ENCODE peak calls at places on chromosomes 4 and X, in five cellular contexts. B, T, Q, W and A are unnamed samples.

GRCh38 chr4:2545321-2546013 is 9.0 kb downstream of the FAM193A start:
- DNase-seq in B (no peak), T (no peak), Q (no peak), W (no peak), A (peak)

GRCh38 chrX:40176979-40177430 is 79.2 kb upstream of the BCOR start:
- DNase-seq in B (no peak), T (no peak), Q (no peak), W (no peak), A (peak)

GRCh38 chr4:89184407-89184806 is 73.1 kb downstream of the TIGD2 start:
- DNase-seq in B (no peak), T (no peak), Q (no peak), W (no peak), A (no peak)

GRCh38 chr4:1111259-1111809 is 2.0 kb downstream of the RNF212 start:
- DNase-seq in B (no peak), T (no peak), Q (no peak), W (no peak), A (no peak)

GRCh38 chrX:131262738-131263679 is 26.1 kb downstream of the IGSF1 start:
- DNase-seq in B (no peak), T (no peak), Q (no peak), W (no peak), A (peak)

GRCh38 chr4:30875659-30876269 is 155.6 kb downstream of the PCDH7 start:
- DNase-seq in B (no peak), T (no peak), Q (no peak), W (no peak), A (no peak)

GRCh38 chrX:10756365-10756915 is 136.1 kb upstream of the MID1 start:
- DNase-seq in B (no peak), T (no peak), Q (no peak), W (no peak), A (peak)

GRCh38 chr4:141686929-141687328 is 50.5 kb downstream of the IL15 start:
- DNase-seq in B (no peak), T (no peak), Q (no peak), W (no peak), A (peak)

GRCh38 chr4:144899393-144899792 is 198.6 kb downstream of the ANAPC10 start:
- DNase-seq in B (no peak), T (no peak), Q (no peak), W (no peak), A (no peak)

GRCh38 chr4:54276633-54277426 is 47.7 kb downstream of the PDGFRA start:
- DNase-seq in B (no peak), T (no peak), Q (no peak), W (no peak), A (peak)

GRCh38 chr4:8306511-8307021 is 37.0 kb downstream of the HTRA3 start:
- DNase-seq in B (no peak), T (no peak), Q (no peak), W (no peak), A (peak)

GRCh38 chr4:38804654-38805295 is at the start of gene TLR1:
- DNase-seq in B (no peak), T (peak), Q (no peak), W (peak), A (no peak)

GRCh38 chr4:108762559-108763225 is at the start of gene ETNPPL:
- DNase-seq in B (no peak), T (no peak), Q (peak), W (peak), A (no peak)

GRCh38 chr4:1754336-1754735 is 33.0 kb downstream of the TACC3 start:
- DNase-seq in B (no peak), T (no peak), Q (no peak), W (no peak), A (no peak)

GRCh38 chr4:7186081-7186480 is 6.3 kb upstream of the SORCS2 start:
- DNase-seq in B (no peak), T (no peak), Q (no peak), W (peak), A (peak)

GRCh38 chr4:25727711-25728493 is 72.3 kb downstream of the SLC34A2 start:
- DNase-seq in B (no peak), T (no peak), Q (no peak), W (peak), A (no peak)

GRCh38 chr4:7233006-7233580 is 40.8 kb downstream of the SORCS2 start:
- DNase-seq in B (no peak), T (no peak), Q (no peak), W (no peak), A (no peak)

GRCh38 chr4:115222061-115222460 is 108.6 kb upstream of the NDST4 start:
- DNase-seq in B (no peak), T (no peak), Q (no peak), W (no peak), A (no peak)

GRCh38 chrX:71998836-71999509 is 88.3 kb downstream of the NHSL2 start:
- DNase-seq in B (no peak), T (peak), Q (no peak), W (peak), A (no peak)

GRCh38 chr4:181939199-181939945 is 303.8 kb upstream of the TENM3 start:
- DNase-seq in B (no peak), T (no peak), Q (no peak), W (no peak), A (peak)

GRCh38 chrX:139766545-139766983 is 58.6 kb upstream of the MCF2 start:
- DNase-seq in B (no peak), T (no peak), Q (no peak), W (peak), A (no peak)

GRCh38 chrX:11460347-11460746 is 167.1 kb downstream of the AMELX start:
- DNase-seq in B (no peak), T (no peak), Q (no peak), W (no peak), A (no peak)

GRCh38 chr4:139022835-139023234 is 7.3 kb downstream of the NOCT start:
- DNase-seq in B (no peak), T (no peak), Q (no peak), W (no peak), A (no peak)

GRCh38 chrX:18543738-18544137 is 118.3 kb downstream of the CDKL5 start:
- DNase-seq in B (no peak), T (no peak), Q (no peak), W (no peak), A (no peak)

GRCh38 chr4:183391204-183391603 is 53.2 kb upstream of the CDKN2AIP start:
- DNase-seq in B (no peak), T (no peak), Q (no peak), W (no peak), A (no peak)

GRCh38 chr4:172220679-172221078 is 407.5 kb downstream of the GALNTL6 start:
- DNase-seq in B (no peak), T (no peak), Q (no peak), W (no peak), A (no peak)

GRCh38 chrX:70476934-70477733 is 32.5 kb downstream of the DLG3 start:
- DNase-seq in B (no peak), T (peak), Q (no peak), W (no peak), A (peak)

GRCh38 chr4:20895208-20895607 is 194.9 kb downstream of the PACRGL start:
- DNase-seq in B (no peak), T (no peak), Q (no peak), W (no peak), A (no peak)

GRCh38 chr4:71130827-71131603 is 137.6 kb downstream of the DCK start:
- DNase-seq in B (no peak), T (peak), Q (no peak), W (no peak), A (no peak)

GRCh38 chr4:102343964-102344519 is 1.2 kb downstream of the SLC39A8 start:
- DNase-seq in B (no peak), T (no peak), Q (no peak), W (peak), A (no peak)

GRCh38 chrX:74246524-74246923 is 57.5 kb upstream of the ZCCHC13 start:
- DNase-seq in B (no peak), T (no peak), Q (no peak), W (no peak), A (peak)

GRCh38 chrX:87409113-87409841 is 108.3 kb upstream of the KLHL4 start:
- DNase-seq in B (no peak), T (no peak), Q (no peak), W (no peak), A (no peak)

GRCh38 chrX:71941771-71942170 is 31.1 kb downstream of the NHSL2 start:
- DNase-seq in B (no peak), T (peak), Q (no peak), W (no peak), A (no peak)

GRCh38 chrX:47179221-47179927 is 14.3 kb upstream of the UBA1 start:
- DNase-seq in B (no peak), T (no peak), Q (peak), W (no peak), A (peak)

GRCh38 chrX:115560978-115561604 is at the start of gene PLS3:
- DNase-seq in B (no peak), T (peak), Q (peak), W (peak), A (peak)

GRCh38 chrX:9320940-9321339 is 143.9 kb upstream of the TBL1X start:
- DNase-seq in B (no peak), T (no peak), Q (no peak), W (no peak), A (no peak)

GRCh38 chr4:56469489-56470210 is 2.2 kb downstream of the SRP72 start:
- DNase-seq in B (no peak), T (no peak), Q (no peak), W (peak), A (no peak)

GRCh38 chr4:113674251-113674650 is 87.3 kb downstream of the CAMK2D start:
- DNase-seq in B (no peak), T (no peak), Q (no peak), W (no peak), A (no peak)

GRCh38 chrX:121869876-121870477 is 822.6 kb downstream of the GLUD2 start:
- DNase-seq in B (no peak), T (no peak), Q (no peak), W (no peak), A (no peak)